ENCODE peak calls at places on chromosomes 6 and 20, in seven cellular contexts. B is GM12878, Y is H1, G is GM12891, O is SK-N-SH, I is HepG2, R is K562. K is an unnamed sample.

GRCh38 chr6:147205690-147206600 is 1.7 kb downstream of the STXBP5 start:
- DNase-seq in Y (no peak), B (no peak), I (peak; percentile 32), G (no peak), O (peak; percentile 41), R (peak; percentile 64), K (no peak)

GRCh38 chr20:63829943-63830820 is 882 bp downstream of the ZBTB46 start:
- DNase-seq in B (no peak), Y (no peak), G (no peak), O (peak; percentile 78), I (no peak), R (no peak), K (no peak)

GRCh38 chr20:35271904-35272303 is 6.0 kb downstream of the MMP24OS start:
- DNase-seq in O (no peak), G (no peak), B (no peak), I (no peak), Y (no peak), R (no peak), K (no peak)

GRCh38 chr6:2999005-2999620 is 581 bp upstream of the NQO2 start:
- DNase-seq in Y (no peak), G (no peak), R (no peak), B (no peak), I (peak; percentile 93), O (no peak), K (no peak)

GRCh38 chr6:118896339-118897136 is 2.6 kb downstream of the ASF1A start:
- DNase-seq in R (peak; percentile 54), B (no peak), Y (no peak), O (peak; percentile 31), G (no peak), I (peak; percentile 78), K (no peak)

GRCh38 chr20:7841967-7842301 is 98.3 kb downstream of the HAO1 start:
- DNase-seq in O (no peak), I (no peak), Y (peak; percentile 25), B (no peak), R (no peak), G (no peak), K (no peak)

GRCh38 chr6:89483111-89483720 is 50.3 kb downstream of the ANKRD6 start:
- DNase-seq in Y (peak; percentile 59), I (peak; percentile 30), B (no peak), G (no peak), O (no peak), R (no peak), K (no peak)

GRCh38 chr20:35490736-35491181 is 35.4 kb downstream of the CEP250 start:
- DNase-seq in B (peak; percentile 51), R (no peak), G (peak; percentile 62), O (no peak), Y (no peak), I (no peak), K (peak; percentile 59)

GRCh38 chr6:166907373-166907841 is 48.9 kb downstream of the RNASET2 start:
- DNase-seq in B (peak; percentile 53), Y (no peak), I (no peak), O (no peak), R (no peak), G (peak; percentile 49), K (peak; percentile 52)

GRCh38 chr6:157763129-157763893 is 59.7 kb upstream of the SNX9 start:
- DNase-seq in O (no peak), I (peak; percentile 88), Y (peak; percentile 85), B (no peak), R (peak; percentile 79), G (no peak), K (no peak)

GRCh38 chr20:40279390-40279789 is 409.6 kb downstream of the MAFB start:
- DNase-seq in R (peak; percentile 7), O (peak; percentile 61), B (no peak), Y (no peak), I (no peak), G (no peak), K (no peak)

GRCh38 chr6:128806274-128806673 is 76.7 kb upstream of the LAMA2 start:
- DNase-seq in G (no peak), R (no peak), I (no peak), O (no peak), Y (no peak), B (no peak), K (no peak)

GRCh38 chr6:136803589-136803988 is 11.3 kb upstream of the MAP3K5 start:
- DNase-seq in Y (no peak), R (no peak), I (no peak), O (no peak), B (no peak), G (no peak), K (no peak)

DNA sequence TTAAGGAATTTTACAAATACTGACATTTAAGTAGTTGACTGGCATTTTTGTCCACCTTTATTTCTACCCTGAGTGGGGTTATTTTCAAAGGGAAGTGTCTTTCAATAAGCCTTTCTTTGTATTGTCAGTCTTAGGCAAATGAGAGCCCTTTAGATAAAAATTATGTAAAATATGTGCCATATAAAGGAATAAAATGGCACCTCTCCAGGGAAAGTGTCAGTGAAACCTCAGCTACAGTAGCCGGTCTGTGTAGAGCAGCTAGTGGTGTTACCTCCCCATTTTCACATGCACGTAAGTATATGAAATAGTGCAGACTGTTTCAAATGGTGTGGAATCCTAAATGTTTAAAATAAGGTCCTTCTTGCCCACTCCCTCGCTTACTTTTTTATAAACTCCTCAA is 5.0 kb downstream of the FAM217B start:
- DNase-seq in I (no peak), R (no peak), O (no peak), Y (no peak), B (no peak), G (no peak), K (no peak)
- TF ChIP-seq TAF1 in I (no peak), R (no peak), O (no peak), Y (no peak), B (no peak), G (no peak), K (no peak)

GRCh38 chr20:48739395-48740268 is 88.2 kb downstream of the PREX1 start:
- DNase-seq in O (peak; percentile 39), R (no peak), I (no peak), B (no peak), Y (no peak), G (no peak), K (no peak)

GRCh38 chr20:48737463-48738093 is 90.2 kb downstream of the PREX1 start:
- DNase-seq in I (no peak), B (no peak), R (peak; percentile 33), Y (no peak), O (no peak), G (no peak), K (no peak)

GRCh38 chr20:48740269-48740603 is 87.6 kb downstream of the PREX1 start:
- DNase-seq in Y (no peak), B (no peak), G (no peak), I (no peak), O (no peak), R (no peak), K (no peak)

GRCh38 chr20:48738094-48738398 is 89.8 kb downstream of the PREX1 start:
- DNase-seq in I (no peak), O (no peak), Y (no peak), B (no peak), G (no peak), R (no peak), K (no peak)

DNA sequence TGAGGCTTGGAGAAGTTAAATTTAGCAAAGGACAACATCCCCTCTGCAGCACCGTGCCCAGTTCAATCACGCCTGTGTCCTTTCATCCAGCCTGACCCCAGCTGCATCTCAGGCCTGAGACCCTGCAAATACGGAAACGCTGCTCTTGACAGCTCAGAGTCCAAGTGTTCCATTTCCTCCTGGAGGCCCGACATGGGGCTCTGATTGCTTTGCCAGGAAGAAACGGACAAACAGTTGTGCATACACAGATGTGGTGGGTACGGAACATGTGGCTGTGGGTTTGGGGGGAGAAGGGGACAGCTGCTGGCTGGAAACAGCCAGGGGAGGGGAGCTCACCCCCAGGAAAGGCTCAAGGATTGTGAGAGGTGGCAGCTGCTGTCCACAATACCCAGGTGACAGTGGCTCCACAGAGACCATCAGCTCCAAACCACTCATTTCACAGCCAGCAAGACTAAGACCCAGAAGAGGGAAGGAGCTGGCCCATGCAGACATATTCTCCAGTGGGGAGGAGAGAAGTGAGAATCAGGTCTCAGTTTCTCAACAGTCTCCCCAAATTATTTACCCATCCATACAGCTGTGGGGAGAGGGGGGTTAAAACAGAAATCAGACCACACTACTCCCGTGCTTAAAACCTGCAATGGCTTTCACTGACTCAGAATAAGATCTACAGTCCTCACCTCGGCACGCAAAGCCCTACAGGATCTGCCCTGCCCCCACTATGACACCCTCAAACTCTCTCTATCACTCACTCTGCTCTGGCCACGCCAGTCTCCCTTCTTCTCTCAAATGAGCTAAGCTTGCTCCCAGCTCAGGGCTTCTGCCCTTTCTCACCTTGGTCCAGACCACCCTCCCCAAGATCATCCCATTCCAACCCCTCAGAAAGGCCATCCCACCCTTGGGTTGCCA is 89.1 kb downstream of the PREX1 start:
- DNase-seq in I (peak; percentile 69), G (no peak), B (peak; percentile 92), R (no peak), O (no peak), Y (no peak), K (no peak)
- TF ChIP-seq TAF1 in I (no peak), G (peak; percentile 55), B (peak; percentile 68), R (no peak), O (no peak), Y (no peak), K (peak; percentile 47)

GRCh38 chr20:300345-300744 is 3.0 kb downstream of the ZCCHC3 start:
- DNase-seq in O (no peak), R (no peak), B (no peak), G (no peak), Y (no peak), I (no peak), K (no peak)

GRCh38 chr20:295804-296203 is 1.6 kb upstream of the ZCCHC3 start:
- DNase-seq in R (no peak), O (no peak), I (no peak), B (no peak), G (no peak), Y (no peak), K (no peak)

GRCh38 chr20:298755-299391 is 1.5 kb downstream of the ZCCHC3 start:
- DNase-seq in O (no peak), G (no peak), I (no peak), B (no peak), R (no peak), Y (no peak), K (no peak)

GRCh38 chr20:297098-297924 is at the start of gene ZCCHC3:
- DNase-seq in G (peak; percentile 85), R (peak; percentile 86), O (peak; percentile 96), B (peak; percentile 59), Y (peak; percentile 80), I (peak; percentile 96), K (peak; percentile 85)

GRCh38 chr20:297925-298754 is 770 bp downstream of the ZCCHC3 start:
- DNase-seq in O (peak; percentile 65), B (no peak), R (peak; percentile 48), Y (no peak), G (no peak), I (peak; percentile 35), K (no peak)
- TF ChIP-seq TAF1 in O (peak; percentile 19), B (peak; percentile 11), R (no peak), Y (no peak), G (peak; percentile 23), I (peak; percentile 68), K (peak; percentile 50)

DNA sequence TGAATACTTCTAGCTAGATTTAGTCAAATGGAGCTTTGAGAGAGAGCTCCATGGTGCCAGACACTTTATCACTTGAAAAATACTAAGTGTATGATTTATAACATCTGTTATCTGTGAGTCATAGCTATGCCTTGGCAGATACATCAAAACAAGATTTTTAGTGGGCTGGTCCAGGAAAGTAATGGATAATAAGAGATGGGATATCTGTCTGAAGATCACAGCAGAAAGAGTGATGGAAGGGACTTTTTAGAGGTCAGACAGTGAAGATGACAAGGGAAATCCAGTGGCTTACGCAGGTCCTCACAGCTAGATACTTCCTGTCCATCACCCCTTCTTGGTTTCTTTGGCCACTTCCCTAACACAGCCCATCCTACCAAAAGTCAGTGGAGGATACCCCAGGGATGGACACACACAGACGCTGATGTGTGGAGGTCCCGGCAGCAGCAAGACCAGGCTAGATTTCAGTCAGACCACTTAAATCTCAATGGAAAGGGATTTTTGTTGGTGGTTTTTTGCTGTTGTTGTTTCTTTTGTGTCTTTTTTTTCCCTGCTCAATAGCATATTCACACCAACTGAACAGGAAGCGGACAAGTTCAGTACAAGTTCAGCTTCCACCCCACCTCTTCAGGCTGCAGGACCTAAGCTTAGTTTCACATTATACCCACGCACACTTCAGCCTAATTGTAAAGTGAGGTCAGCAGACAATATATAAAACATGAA is 209.3 kb downstream of the ALDH8A1 start:
- DNase-seq in O (peak; percentile 20), Y (no peak), I (no peak), G (no peak), B (no peak), R (no peak), K (no peak)
- TF ChIP-seq TAF1 in O (no peak), Y (no peak), I (no peak), G (no peak), B (no peak), R (no peak), K (no peak)